ENCODE peak calls at places on chromosomes 3 and 15, in seven cellular contexts. F is activated gamma-delta T cell treated with Interleukin-2 at 50 U/mL for 16 hours; Z is head of caudate nucleus; K is PC-3; X is activated CD8-positive, alpha-beta T cell treated with anti-CD3 and anti-CD28 coated beads for 36 hours; Q is activated T-cell treated with anti-CD3 and anti-CD28 coated beads for 1 hour; P is posterior vena cava. G is an unnamed sample.

GRCh38 chr3:184259878-184260570 is 1.3 kb downstream of the CAMK2N2 start:
- DNase-seq in F (peak), Z (peak), K (peak), X (peak), Q (no peak), P (peak), G (peak)

GRCh38 chr15:80405554-80405850 is 1.3 kb downstream of the ARNT2 start:
- DNase-seq in F (no peak), Z (no peak), K (no peak), X (no peak), Q (no peak), P (no peak), G (no peak)

GRCh38 chr3:58952128-58952917 is 97.5 kb downstream of the CFAP20DC start:
- DNase-seq in F (no peak), Z (no peak), K (no peak), X (no peak), Q (no peak), P (no peak), G (no peak)

GRCh38 chr3:151156618-151157216 is 46.3 kb downstream of the GPR171 start:
- DNase-seq in F (peak), Z (no peak), K (peak), X (peak), Q (no peak), P (no peak), G (no peak)

GRCh38 chr3:11641683-11642407 is 1.9 kb downstream of the VGLL4 start:
- DNase-seq in F (peak), Z (no peak), K (peak), X (peak), Q (no peak), P (no peak), G (no peak)

GRCh38 chr3:79247367-79248103 is 520.3 kb downstream of the ROBO1 start:
- DNase-seq in F (no peak), Z (no peak), K (no peak), X (no peak), Q (no peak), P (no peak), G (no peak)

GRCh38 chr15:82165948-82166376 is 96.6 kb downstream of the EFL1 start:
- DNase-seq in F (no peak), Z (no peak), K (no peak), X (no peak), Q (no peak), P (no peak), G (no peak)

GRCh38 chr3:122977645-122978466 is 49.7 kb downstream of the SEMA5B start:
- DNase-seq in F (no peak), Z (peak), K (peak), X (no peak), Q (no peak), P (no peak), G (no peak)

GRCh38 chr15:52503788-52504496 is 24.7 kb downstream of the MYO5A start:
- DNase-seq in F (no peak), Z (no peak), K (peak), X (no peak), Q (no peak), P (no peak), G (no peak)

GRCh38 chr15:78003539-78004008 is 73.9 kb downstream of the TBC1D2B start:
- DNase-seq in F (no peak), Z (no peak), K (no peak), X (no peak), Q (no peak), P (peak), G (no peak)

GRCh38 chr15:25770031-25770430 is 93.1 kb downstream of the ATP10A start:
- DNase-seq in F (no peak), Z (no peak), K (no peak), X (no peak), Q (no peak), P (no peak), G (no peak)

GRCh38 chr3:59290358-59290757 is 240.5 kb upstream of the CFAP20DC start:
- DNase-seq in F (no peak), Z (no peak), K (peak), X (no peak), Q (no peak), P (no peak), G (no peak)

GRCh38 chr3:139538733-139539132 is 809 bp downstream of the RBP1 start:
- DNase-seq in F (no peak), Z (peak), K (no peak), X (no peak), Q (no peak), P (peak), G (no peak)

GRCh38 chr15:95760508-95760907 is 570.0 kb upstream of the NR2F2 start:
- DNase-seq in F (no peak), Z (no peak), K (peak), X (no peak), Q (no peak), P (no peak), G (no peak)

GRCh38 chr15:56760186-56760585 is 26.9 kb upstream of the ZNF280D start:
- DNase-seq in F (no peak), Z (no peak), K (no peak), X (no peak), Q (no peak), P (no peak), G (no peak)

GRCh38 chr3:170560717-170561382 is 25.0 kb downstream of the SLC7A14 start:
- DNase-seq in F (no peak), Z (no peak), K (peak), X (no peak), Q (no peak), P (no peak), G (no peak)

GRCh38 chr15:58616171-58616570 is 133.3 kb downstream of the ADAM10 start:
- DNase-seq in F (no peak), Z (no peak), K (no peak), X (no peak), Q (no peak), P (no peak), G (no peak)

GRCh38 chr3:72041531-72041930 is 256.6 kb upstream of the PROK2 start:
- DNase-seq in F (no peak), Z (peak), K (no peak), X (no peak), Q (no peak), P (no peak), G (no peak)

GRCh38 chr3:123122525-123123315 is 55.9 kb downstream of the PDIA5 start:
- DNase-seq in F (no peak), Z (no peak), K (no peak), X (no peak), Q (no peak), P (no peak), G (no peak)

GRCh38 chr15:96462768-96463167 is 132.3 kb downstream of the NR2F2 start:
- DNase-seq in F (no peak), Z (no peak), K (peak), X (no peak), Q (no peak), P (no peak), G (no peak)

GRCh38 chr3:42670051-42670576 is 15.2 kb upstream of the KLHL40 start:
- DNase-seq in F (no peak), Z (no peak), K (no peak), X (no peak), Q (no peak), P (no peak), G (no peak)

GRCh38 chr3:191435981-191436380 is 25.0 kb upstream of the PYDC2 start:
- DNase-seq in F (no peak), Z (no peak), K (no peak), X (no peak), Q (no peak), P (no peak), G (no peak)

GRCh38 chr15:63599401-63600000 is 2.3 kb downstream of the FBXL22 start:
- DNase-seq in F (no peak), Z (peak), K (peak), X (peak), Q (no peak), P (peak), G (peak)

GRCh38 chr3:178602864-178603263 is 66.6 kb downstream of the KCNMB2 start:
- DNase-seq in F (no peak), Z (no peak), K (no peak), X (no peak), Q (no peak), P (no peak), G (no peak)

GRCh38 chr3:131218196-131218595 is 163.4 kb upstream of the NUDT16 start:
- DNase-seq in F (no peak), Z (no peak), K (peak), X (no peak), Q (no peak), P (no peak), G (no peak)

GRCh38 chr3:46242120-46242519 is at the start of gene CCR3:
- DNase-seq in F (no peak), Z (no peak), K (no peak), X (no peak), Q (no peak), P (no peak), G (no peak)

GRCh38 chr3:49609815-49610214 is 55.5 kb downstream of the BSN start:
- DNase-seq in F (no peak), Z (peak), K (no peak), X (no peak), Q (no peak), P (peak), G (no peak)

GRCh38 chr3:197340521-197340871 is 42.1 kb upstream of the DLG1 start:
- DNase-seq in F (no peak), Z (no peak), K (no peak), X (no peak), Q (no peak), P (no peak), G (no peak)

G was measured in CD8-positive, alpha-beta memory T cell.